ENCODE peak calls at places on chromosomes 5 and 9, in six cellular contexts. D is fibroblast of lung, R is trophoblast cell, M is SK-N-SH, G is frontal cortex, Q is neural crest cell. K is an unnamed sample.

GRCh38 chr9:82526629-82527028 is 536.3 kb downstream of the RASEF start:
- DNase-seq in M (no peak), R (no peak), G (no peak), D (no peak), Q (no peak), K (no peak)

GRCh38 chr9:134620751-134621557 is 20.6 kb upstream of the COL5A1 start:
- DNase-seq in Q (no peak), M (no peak), G (no peak), D (no peak), R (no peak), K (no peak)

GRCh38 chr5:73792687-73793320 is 166.8 kb downstream of the ARHGEF28 start:
- DNase-seq in Q (peak), M (peak), D (peak), G (peak), R (peak), K (peak)

GRCh38 chr5:14713476-14714384 is 49.2 kb downstream of the OTULIN start:
- DNase-seq in Q (no peak), D (no peak), R (no peak), G (no peak), M (no peak), K (no peak)

GRCh38 chr5:1235379-1235778 is 10.2 kb downstream of the SLC6A18 start:
- DNase-seq in G (no peak), M (no peak), R (no peak), D (no peak), Q (no peak), K (no peak)

GRCh38 chr5:115079934-115080623 is 89.6 kb downstream of the TRIM36 start:
- DNase-seq in G (no peak), Q (no peak), M (no peak), D (no peak), R (no peak), K (no peak)

GRCh38 chr5:78779262-78779661 is 130.7 kb upstream of the LHFPL2 start:
- DNase-seq in R (no peak), M (no peak), D (no peak), Q (no peak), G (no peak), K (no peak)

GRCh38 chr5:6701500-6701899 is 11.7 kb upstream of the TENT4A start:
- DNase-seq in M (no peak), R (no peak), D (peak), G (no peak), Q (no peak), K (no peak)

GRCh38 chr5:126780165-126780827 is 3.4 kb downstream of the LMNB1 start:
- DNase-seq in G (peak), M (peak), D (peak), Q (peak), R (peak), K (peak)

GRCh38 chr5:33023649-33024048 is 312.5 kb downstream of the NPR3 start:
- DNase-seq in Q (no peak), D (peak), R (no peak), G (no peak), M (no peak), K (no peak)

GRCh38 chr9:95008151-95008771 is 281.8 kb downstream of the AOPEP start:
- DNase-seq in M (no peak), D (no peak), R (no peak), G (no peak), Q (no peak), K (no peak)

GRCh38 chr5:34905564-34905963 is 9.7 kb downstream of the RAD1 start:
- DNase-seq in Q (no peak), R (no peak), M (peak), D (peak), G (no peak), K (no peak)